ENCODE peak calls at places on chromosomes 16 and 17, in ten cellular contexts. One of them, this sample, is unnamed.
A peak's percentile ranks its signal among the peaks of the same experiment; 100 is the strongest.

GRCh38 chr16:53356478-53357207 is 77.6 kb upstream of the RBL2 start:
- DNase-seq in GM23338: peak; percentile 38
- DNase-seq in spleen: no peak
- DNase-seq in adrenal gland: no peak
- DNase-seq in transverse colon: no peak
- DNase-seq in sigmoid colon: no peak
- DNase-seq in tibial nerve: no peak
- DNase-seq in heart right ventricle: no peak
- DNase-seq in body of pancreas: no peak
- DNase-seq in esophagus squamous epithelium: no peak
- DNase-seq in this sample: no peak

GRCh38 chr17:62076864-62077788 is 12.0 kb upstream of the MED13 start:
- DNase-seq in sigmoid colon: no peak
- DNase-seq in esophagus squamous epithelium: no peak
- DNase-seq in spleen: no peak
- DNase-seq in heart right ventricle: no peak
- DNase-seq in transverse colon: no peak
- DNase-seq in body of pancreas: no peak
- DNase-seq in tibial nerve: no peak
- DNase-seq in adrenal gland: no peak
- DNase-seq in GM23338: no peak
- DNase-seq in this sample: no peak

GRCh38 chr17:64063766-64064224 is 43.4 kb upstream of the ICAM2 start:
- DNase-seq in spleen: peak; percentile 89
- DNase-seq in heart right ventricle: peak; percentile 43
- DNase-seq in esophagus squamous epithelium: no peak
- DNase-seq in adrenal gland: peak; percentile 73
- DNase-seq in GM23338: peak; percentile 86
- DNase-seq in body of pancreas: peak; percentile 87
- DNase-seq in tibial nerve: no peak
- DNase-seq in sigmoid colon: peak; percentile 74
- DNase-seq in transverse colon: peak; percentile 76
- DNase-seq in this sample: peak; percentile 84

GRCh38 chr17:40533896-40534295 is 31.4 kb downstream of the CCR7 start:
- DNase-seq in GM23338: no peak
- DNase-seq in esophagus squamous epithelium: no peak
- DNase-seq in heart right ventricle: no peak
- DNase-seq in spleen: peak; percentile 51
- DNase-seq in sigmoid colon: peak; percentile 54
- DNase-seq in body of pancreas: no peak
- DNase-seq in transverse colon: no peak
- DNase-seq in tibial nerve: no peak
- DNase-seq in adrenal gland: no peak
- DNase-seq in this sample: peak; percentile 17

GRCh38 chr17:59093702-59094231 is 12.9 kb downstream of the TRIM37 start:
- DNase-seq in GM23338: no peak
- DNase-seq in tibial nerve: no peak
- DNase-seq in sigmoid colon: peak; percentile 63
- DNase-seq in spleen: no peak
- DNase-seq in adrenal gland: peak; percentile 38
- DNase-seq in body of pancreas: peak; percentile 37
- DNase-seq in transverse colon: peak; percentile 28
- DNase-seq in esophagus squamous epithelium: no peak
- DNase-seq in heart right ventricle: peak; percentile 47
- DNase-seq in this sample: peak; percentile 38

GRCh38 chr17:82520041-82520910 is 744 bp downstream of the FOXK2 start:
- DNase-seq in heart right ventricle: peak; percentile 20
- DNase-seq in adrenal gland: peak; percentile 60
- DNase-seq in transverse colon: no peak
- DNase-seq in spleen: peak; percentile 87
- DNase-seq in body of pancreas: no peak
- DNase-seq in tibial nerve: no peak
- DNase-seq in esophagus squamous epithelium: no peak
- DNase-seq in sigmoid colon: peak; percentile 71
- DNase-seq in GM23338: no peak
- DNase-seq in this sample: peak; percentile 70

GRCh38 chr17:82497483-82498405 is 21.8 kb upstream of the FOXK2 start:
- DNase-seq in spleen: peak; percentile 85
- DNase-seq in tibial nerve: no peak
- DNase-seq in body of pancreas: peak; percentile 40
- DNase-seq in transverse colon: peak; percentile 45
- DNase-seq in sigmoid colon: peak; percentile 80
- DNase-seq in GM23338: peak; percentile 59
- DNase-seq in heart right ventricle: no peak
- DNase-seq in esophagus squamous epithelium: no peak
- DNase-seq in adrenal gland: peak; percentile 58
- DNase-seq in this sample: peak; percentile 67

GRCh38 chr16:74999208-74999682 is 421 bp downstream of the ZNRF1 start:
- DNase-seq in GM23338: peak; percentile 36
- DNase-seq in tibial nerve: no peak
- DNase-seq in body of pancreas: peak; percentile 14
- DNase-seq in esophagus squamous epithelium: no peak
- DNase-seq in adrenal gland: no peak
- DNase-seq in spleen: peak; percentile 85
- DNase-seq in transverse colon: peak; percentile 29
- DNase-seq in heart right ventricle: peak; percentile 23
- DNase-seq in sigmoid colon: peak; percentile 73
- DNase-seq in this sample: no peak

GRCh38 chr16:72198021-72198420 is 26.1 kb upstream of the PMFBP1 start:
- DNase-seq in spleen: no peak
- DNase-seq in sigmoid colon: peak; percentile 84
- DNase-seq in GM23338: no peak
- DNase-seq in tibial nerve: peak; percentile 40
- DNase-seq in adrenal gland: peak; percentile 66
- DNase-seq in body of pancreas: peak; percentile 77
- DNase-seq in transverse colon: no peak
- DNase-seq in heart right ventricle: peak; percentile 38
- DNase-seq in esophagus squamous epithelium: no peak
- DNase-seq in this sample: peak; percentile 19

GRCh38 chr17:30148376-30148775 is 31.8 kb downstream of the NSRP1 start:
- DNase-seq in heart right ventricle: no peak
- DNase-seq in spleen: no peak
- DNase-seq in GM23338: no peak
- DNase-seq in body of pancreas: no peak
- DNase-seq in adrenal gland: no peak
- DNase-seq in tibial nerve: no peak
- DNase-seq in transverse colon: no peak
- DNase-seq in sigmoid colon: no peak
- DNase-seq in esophagus squamous epithelium: no peak
- DNase-seq in this sample: no peak

DNA sequence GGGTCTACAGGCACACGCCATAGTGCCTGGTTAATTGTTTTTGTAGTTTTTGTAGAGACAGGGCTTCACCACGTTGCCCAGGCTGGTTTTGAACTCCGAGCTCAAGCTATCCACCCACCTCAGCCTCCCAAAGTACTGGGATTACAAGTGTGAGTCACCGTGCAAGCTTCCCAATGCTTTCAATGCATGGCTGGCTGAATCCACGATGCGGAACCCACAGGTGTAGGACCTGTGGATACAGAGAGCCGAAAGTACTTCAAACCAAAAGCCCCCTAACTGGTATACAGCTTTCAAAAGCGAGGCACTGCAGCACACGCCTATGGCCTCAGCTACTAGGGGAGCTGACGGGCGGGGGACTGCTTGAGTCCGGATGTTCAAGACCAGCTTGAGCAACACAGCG is 44.8 kb downstream of the METTL16 start:
- DNase-seq in GM23338: no peak
- DNase-seq in body of pancreas: no peak
- DNase-seq in esophagus squamous epithelium: no peak
- DNase-seq in adrenal gland: no peak
- DNase-seq in spleen: no peak
- DNase-seq in sigmoid colon: no peak
- DNase-seq in tibial nerve: no peak
- DNase-seq in transverse colon: no peak
- DNase-seq in heart right ventricle: no peak
- DNase-seq in this sample: no peak
- H3K36me3 ChIP-seq in GM23338: peaks cover 35% of the 10 kb centered on the region
- H3K36me3 ChIP-seq in body of pancreas: peaks cover 14% of the 10 kb centered on the region
- H3K36me3 ChIP-seq in esophagus squamous epithelium: peaks cover 7% of the 10 kb centered on the region
- H3K36me3 ChIP-seq in adrenal gland: peaks cover 61% of the 10 kb centered on the region
- H3K36me3 ChIP-seq in spleen: peaks cover 100% of the 10 kb centered on the region
- H3K36me3 ChIP-seq in sigmoid colon: peaks cover 71% of the 10 kb centered on the region
- H3K36me3 ChIP-seq in tibial nerve: peaks cover 22% of the 10 kb centered on the region
- H3K36me3 ChIP-seq in transverse colon: peaks cover 39% of the 10 kb centered on the region
- H3K36me3 ChIP-seq in heart right ventricle: peaks cover 38% of the 10 kb centered on the region
- H3K36me3 ChIP-seq in this sample: no peaks in the 10 kb centered on the region

DNA sequence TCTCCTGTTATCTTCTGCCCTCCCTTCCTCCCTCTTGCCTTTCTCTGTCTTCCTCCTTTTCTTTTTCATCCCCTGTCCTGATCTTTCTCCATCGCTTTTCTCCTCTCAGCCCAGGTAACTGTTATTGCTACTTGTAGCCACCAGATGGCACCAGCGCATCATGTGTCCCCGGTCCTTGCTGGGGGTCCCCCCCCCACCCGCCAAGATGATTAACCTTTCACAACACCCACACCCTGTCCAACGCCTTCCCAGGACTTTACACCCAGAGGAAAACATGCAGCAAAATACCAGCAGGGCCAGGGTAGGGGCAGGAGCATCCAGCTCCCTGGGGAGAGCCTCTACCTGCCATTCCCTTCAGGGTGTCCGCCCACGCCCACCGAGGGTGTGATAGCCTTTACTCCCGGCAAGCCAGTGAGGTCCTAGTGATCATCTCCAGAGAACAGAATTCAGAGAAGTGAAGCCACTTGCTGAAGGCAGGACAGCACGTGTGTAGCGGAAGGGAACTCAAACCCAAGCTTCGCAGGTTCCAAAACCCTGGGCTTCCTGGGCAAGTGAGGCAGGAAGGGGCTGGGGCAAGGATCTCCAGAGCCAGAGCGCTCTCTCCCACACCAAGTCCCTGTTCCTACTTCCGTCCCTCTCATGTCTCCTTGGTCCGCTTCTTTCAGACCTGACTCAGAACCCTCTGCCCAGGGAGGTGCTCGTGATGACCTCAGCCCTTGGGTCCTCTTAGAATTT is 13.4 kb upstream of the TAC4 start:
- DNase-seq in tibial nerve: no peak
- DNase-seq in spleen: no peak
- DNase-seq in GM23338: peak; percentile 68
- DNase-seq in adrenal gland: peak; percentile 39
- DNase-seq in sigmoid colon: no peak
- DNase-seq in body of pancreas: peak; percentile 52
- DNase-seq in heart right ventricle: peak; percentile 27
- DNase-seq in esophagus squamous epithelium: no peak
- DNase-seq in transverse colon: peak; percentile 25
- DNase-seq in this sample: no peak
- TF ChIP-seq CTCF in tibial nerve: peak; percentile 77
- TF ChIP-seq CTCF in spleen: peak; percentile 90
- TF ChIP-seq CTCF in GM23338: peak; percentile 92
- TF ChIP-seq CTCF in adrenal gland: peak; percentile 85
- TF ChIP-seq CTCF in sigmoid colon: peak; percentile 84
- TF ChIP-seq CTCF in body of pancreas: peak; percentile 96
- TF ChIP-seq CTCF in heart right ventricle: peak; percentile 84
- TF ChIP-seq CTCF in esophagus squamous epithelium: peak; percentile 61
- TF ChIP-seq CTCF in transverse colon: peak; percentile 89
- TF ChIP-seq CTCF in this sample: peak; percentile 65

GRCh38 chr17:8162232-8162996 is at the start of gene VAMP2:
- DNase-seq in tibial nerve: peak; percentile 72
- DNase-seq in heart right ventricle: peak; percentile 81
- DNase-seq in adrenal gland: peak; percentile 77
- DNase-seq in body of pancreas: peak; percentile 78
- DNase-seq in GM23338: peak; percentile 85
- DNase-seq in esophagus squamous epithelium: no peak
- DNase-seq in sigmoid colon: peak; percentile 92
- DNase-seq in transverse colon: peak; percentile 85
- DNase-seq in spleen: peak; percentile 96
- DNase-seq in this sample: peak; percentile 90
- H3K4me1 ChIP-seq in tibial nerve: peaks cover 49% of the 10 kb centered on the region
- H3K4me1 ChIP-seq in heart right ventricle: peaks cover 71% of the 10 kb centered on the region
- H3K4me1 ChIP-seq in adrenal gland: peaks cover 48% of the 10 kb centered on the region
- H3K4me1 ChIP-seq in body of pancreas: peaks cover 52% of the 10 kb centered on the region
- H3K4me1 ChIP-seq in GM23338: peaks cover 25% of the 10 kb centered on the region
- H3K4me1 ChIP-seq in esophagus squamous epithelium: peaks cover 82% of the 10 kb centered on the region
- H3K4me1 ChIP-seq in sigmoid colon: no peaks in the 10 kb centered on the region
- H3K4me1 ChIP-seq in transverse colon: peaks cover 45% of the 10 kb centered on the region
- H3K4me1 ChIP-seq in spleen: peaks cover 62% of the 10 kb centered on the region
- H3K4me1 ChIP-seq in this sample: peaks cover 54% of the 10 kb centered on the region

GRCh38 chr16:69932228-69932627 is 18.9 kb upstream of the CLEC18A start:
- DNase-seq in sigmoid colon: no peak
- DNase-seq in heart right ventricle: no peak
- DNase-seq in transverse colon: no peak
- DNase-seq in tibial nerve: no peak
- DNase-seq in GM23338: no peak
- DNase-seq in body of pancreas: no peak
- DNase-seq in spleen: no peak
- DNase-seq in esophagus squamous epithelium: no peak
- DNase-seq in adrenal gland: no peak
- DNase-seq in this sample: no peak
- H3K36me3 ChIP-seq in sigmoid colon: peaks cover 75% of the 10 kb centered on the region
- H3K36me3 ChIP-seq in heart right ventricle: peaks cover 60% of the 10 kb centered on the region
- H3K36me3 ChIP-seq in transverse colon: peaks cover 33% of the 10 kb centered on the region
- H3K36me3 ChIP-seq in tibial nerve: peaks cover 29% of the 10 kb centered on the region
- H3K36me3 ChIP-seq in GM23338: no peaks in the 10 kb centered on the region
- H3K36me3 ChIP-seq in body of pancreas: peaks cover 11% of the 10 kb centered on the region
- H3K36me3 ChIP-seq in spleen: peaks cover 100% of the 10 kb centered on the region
- H3K36me3 ChIP-seq in esophagus squamous epithelium: peaks cover 20% of the 10 kb centered on the region
- H3K36me3 ChIP-seq in adrenal gland: peaks cover 73% of the 10 kb centered on the region
- H3K36me3 ChIP-seq in this sample: no peaks in the 10 kb centered on the region

This sample was measured in mucosa of descending colon.